ENCODE peak calls at places on chromosomes 1 and 21, in nine cellular contexts. C is GM23248, R is neural progenitor cell, J is mesenchymal stem cell, P is kidney, M is SK-N-MC, O is NT2/D1, S is fibroblast of lung, E is endodermal cell. Z is an unnamed sample. For H3K9me3, the result is how much of the 10 kb centered on the place peaks cover.

GRCh38 chr21:32653326-32653901 is 41.2 kb upstream of the CFAP298 start:
- DNase-seq in C (peak), R (peak), J (peak), P (no peak), M (no peak), O (peak), S (peak), E (peak), Z (peak)

GRCh38 chr1:58964428-58964827 is 180.6 kb upstream of the JUN start:
- DNase-seq in C (no peak), R (no peak), J (no peak), P (no peak), M (no peak), O (no peak), S (no peak), E (no peak), Z (no peak)

GRCh38 chr1:156394082-156394481 is 25.1 kb downstream of the RHBG start:
- DNase-seq in C (no peak), R (peak), J (no peak), P (no peak), M (no peak), O (no peak), S (no peak), E (no peak), Z (no peak)

GRCh38 chr21:33286600-33287456 is 20.7 kb downstream of the IL10RB start:
- DNase-seq in C (peak), R (no peak), J (peak), P (no peak), M (no peak), O (no peak), S (peak), E (no peak), Z (peak)

GRCh38 chr1:245585252-245585959 is 430.6 kb downstream of the KIF26B start:
- DNase-seq in C (peak), R (no peak), J (peak), P (no peak), M (no peak), O (no peak), S (peak), E (no peak), Z (peak)

GRCh38 chr1:175628548-175629317 is 114.7 kb downstream of the TNR start:
- DNase-seq in C (no peak), R (no peak), J (no peak), P (no peak), M (no peak), O (no peak), S (no peak), E (no peak), Z (no peak)

GRCh38 chr1:12586171-12586942 is 31.7 kb downstream of the DHRS3 start:
- DNase-seq in C (no peak), R (no peak), J (no peak), P (no peak), M (no peak), O (no peak), S (no peak), E (no peak), Z (no peak)

GRCh38 chr1:44660176-44660575 is 14.1 kb downstream of the TMEM53 start:
- DNase-seq in C (no peak), R (no peak), J (no peak), P (peak), M (no peak), O (no peak), S (peak), E (no peak), Z (no peak)

GRCh38 chr1:13577846-13578245 is 5.8 kb upstream of the PDPN start:
- DNase-seq in C (no peak), R (no peak), J (no peak), P (no peak), M (no peak), O (no peak), S (no peak), E (peak), Z (no peak)

GRCh38 chr1:183237046-183237445 is 51.0 kb downstream of the LAMC2 start:
- DNase-seq in C (peak), R (no peak), J (no peak), P (no peak), M (no peak), O (no peak), S (no peak), E (no peak), Z (no peak)

GRCh38 chr1:226082959-226083302 is 20.4 kb downstream of the H3-3A start:
- DNase-seq in C (peak), R (peak), J (peak), P (peak), M (no peak), O (no peak), S (peak), E (peak), Z (peak)

GRCh38 chr1:238648296-238648695 is 738.1 kb upstream of the CHRM3 start:
- DNase-seq in C (no peak), R (no peak), J (no peak), P (no peak), M (no peak), O (no peak), S (no peak), E (no peak), Z (no peak)

GRCh38 chr1:238649200-238649599 is 737.2 kb upstream of the CHRM3 start:
- DNase-seq in C (no peak), R (peak), J (no peak), P (no peak), M (no peak), O (no peak), S (no peak), E (no peak), Z (no peak)

GRCh38 chr1:238652346-238652968 is 733.9 kb upstream of the CHRM3 start:
- DNase-seq in C (peak), R (no peak), J (peak), P (no peak), M (no peak), O (no peak), S (peak), E (no peak), Z (peak)

GRCh38 chr1:238648756-238649155 is 737.6 kb upstream of the CHRM3 start:
- DNase-seq in C (peak), R (no peak), J (no peak), P (no peak), M (peak), O (no peak), S (no peak), E (no peak), Z (no peak)

DNA sequence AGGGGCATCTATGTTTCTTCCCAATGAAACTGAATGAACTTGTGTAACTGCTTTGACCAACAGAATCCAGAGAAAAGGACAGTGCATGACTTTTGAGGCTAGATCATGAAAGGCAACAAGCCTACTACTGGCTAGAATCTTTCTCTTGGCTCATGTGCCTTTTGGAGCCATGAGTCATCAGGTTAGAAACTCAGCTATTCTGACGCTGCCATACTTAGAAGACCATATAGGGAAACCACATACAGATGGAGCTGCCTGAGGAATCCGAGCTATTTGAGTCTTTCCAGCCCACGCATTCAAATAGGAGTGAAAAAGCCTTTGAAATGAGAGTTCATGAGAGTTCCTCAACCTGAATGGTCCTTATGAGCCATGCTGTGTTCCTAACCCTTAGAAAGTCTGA is 738.5 kb upstream of the CHRM3 start:
- DNase-seq in C (peak), R (peak), J (peak), P (no peak), M (peak), O (peak), S (peak), E (peak), Z (peak)
- H3K9ac ChIP-seq in C (no peak), R (no peak), J (peak), P (no peak), M (no peak), O (no peak), S (no peak), E (no peak), Z (no peak)

GRCh38 chr1:66434096-66434495 is 99.9 kb upstream of the SGIP1 start:
- DNase-seq in C (peak), R (no peak), J (peak), P (no peak), M (peak), O (no peak), S (no peak), E (no peak), Z (peak)

GRCh38 chr1:66435541-66435940 is 98.4 kb upstream of the SGIP1 start:
- DNase-seq in C (no peak), R (no peak), J (no peak), P (no peak), M (no peak), O (no peak), S (no peak), E (no peak), Z (no peak)

GRCh38 chr1:66436378-66437135 is 97.4 kb upstream of the SGIP1 start:
- DNase-seq in C (peak), R (no peak), J (no peak), P (no peak), M (peak), O (peak), S (peak), E (peak), Z (peak)

GRCh38 chr1:66437136-66437401 is 96.9 kb upstream of the SGIP1 start:
- DNase-seq in C (no peak), R (no peak), J (no peak), P (no peak), M (no peak), O (no peak), S (no peak), E (no peak), Z (no peak)

GRCh38 chr1:66431999-66432398 is 102.0 kb upstream of the SGIP1 start:
- DNase-seq in C (no peak), R (no peak), J (no peak), P (no peak), M (peak), O (no peak), S (no peak), E (no peak), Z (no peak)
- H3K9me3 ChIP-seq in C (under half), R (under half), J (under half), P (under half), M (under half), O (under half), S (under half), E (under half), Z (under half)

GRCh38 chr1:32335619-32335950 is 448 bp downstream of the MARCKSL1 start:
- DNase-seq in C (no peak), R (peak), J (no peak), P (no peak), M (no peak), O (no peak), S (no peak), E (no peak), Z (peak)
- H3K9ac ChIP-seq in C (peak), R (peak), J (peak), P (no peak), M (peak), O (peak), S (peak), E (peak), Z (peak)

GRCh38 chr21:9758141-9758540 is 763.2 kb upstream of the TPTE start:
- DNase-seq in C (no peak), R (no peak), J (no peak), P (no peak), M (no peak), O (no peak), S (no peak), E (no peak), Z (no peak)
- H3K9me3 ChIP-seq in C (under half), R (half or more), J (under half), P (under half), M (under half), O (under half), S (under half), E (half or more), Z (under half)

GRCh38 chr1:47226121-47226977 is 5.7 kb downstream of the TAL1 start:
- DNase-seq in C (no peak), R (peak), J (no peak), P (no peak), M (no peak), O (no peak), S (no peak), E (peak), Z (no peak)

GRCh38 chr1:47227370-47228232 is 4.4 kb downstream of the TAL1 start:
- DNase-seq in C (no peak), R (no peak), J (no peak), P (no peak), M (no peak), O (no peak), S (no peak), E (no peak), Z (no peak)

GRCh38 chr1:47223921-47224675 is 7.9 kb downstream of the TAL1 start:
- DNase-seq in C (no peak), R (no peak), J (no peak), P (no peak), M (no peak), O (no peak), S (no peak), E (peak), Z (no peak)

GRCh38 chr1:47224676-47225399 is 7.2 kb downstream of the TAL1 start:
- DNase-seq in C (peak), R (peak), J (no peak), P (no peak), M (no peak), O (no peak), S (no peak), E (peak), Z (no peak)

GRCh38 chr1:47225430-47226100 is 6.5 kb downstream of the TAL1 start:
- DNase-seq in C (peak), R (peak), J (no peak), P (no peak), M (no peak), O (no peak), S (no peak), E (peak), Z (peak)
- H3K9ac ChIP-seq in C (no peak), R (no peak), J (no peak), P (no peak), M (no peak), O (peak), S (no peak), E (no peak), Z (no peak)

GRCh38 chr1:82597620-82598019 is 796.9 kb downstream of the ADGRL2 start:
- DNase-seq in C (no peak), R (no peak), J (no peak), P (no peak), M (no peak), O (no peak), S (peak), E (no peak), Z (peak)

GRCh38 chr1:82598816-82599215 is 798.1 kb downstream of the ADGRL2 start:
- DNase-seq in C (no peak), R (no peak), J (no peak), P (no peak), M (no peak), O (no peak), S (no peak), E (no peak), Z (no peak)

GRCh38 chr1:82604524-82604923 is 803.8 kb downstream of the ADGRL2 start:
- DNase-seq in C (no peak), R (peak), J (peak), P (no peak), M (no peak), O (no peak), S (no peak), E (peak), Z (no peak)

DNA sequence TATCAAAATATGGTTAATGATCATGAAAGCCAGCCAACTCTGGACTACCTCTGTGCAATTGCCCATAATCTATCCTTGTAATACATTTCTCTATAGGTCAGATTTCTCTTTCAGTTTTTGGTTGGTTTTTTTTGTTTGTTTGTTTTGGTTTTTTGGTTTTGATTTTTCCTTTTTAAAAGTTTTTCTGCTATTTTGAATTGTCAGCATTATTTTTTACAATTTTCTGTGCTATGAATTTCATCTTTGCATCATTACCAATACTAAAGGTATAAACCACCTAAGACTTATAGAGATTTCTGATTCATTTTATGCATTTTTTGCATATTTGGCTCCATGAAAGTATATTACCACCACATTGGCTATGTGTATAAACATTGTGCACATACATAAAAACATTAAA is 799.6 kb downstream of the ADGRL2 start:
- DNase-seq in C (no peak), R (no peak), J (no peak), P (no peak), M (no peak), O (no peak), S (no peak), E (no peak), Z (no peak)
- H3K9me3 ChIP-seq in C (under half), R (under half), J (under half), P (under half), M (under half), O (under half), S (under half), E (under half), Z (under half)

Z was measured in adipocyte.